ENCODE peak calls at places on chromosomes 5 and 9, in five cellular contexts. D is T-helper 17 cell; T is activated effector memory CD4-positive, alpha-beta T cell treated with Interleukin-2 at 50 U/mL for 16 hours; K is stimulated activated CD4-positive, alpha-beta T cell treated with anti-CD3 and anti-CD28 coated beads, Interleukin-12 subunit alpha, Interleukin-12 subunit beta, amount 100 ng/mL, for 4 hours; U is fibroblast of pulmonary artery. B is an unnamed sample.

GRCh38 chr5:610744-611730 is 1.1 kb upstream of the CEP72 start:
- DNase-seq in K (no peak), T (no peak), U (no peak), D (no peak), B (no peak)

GRCh38 chr9:137044502-137045177 is 1.3 kb downstream of the NPDC1 start:
- DNase-seq in T (no peak), K (no peak), U (no peak), D (no peak), B (no peak)

GRCh38 chr5:106093149-106093548 is 1577.6 kb downstream of the EFNA5 start:
- DNase-seq in K (no peak), T (no peak), D (no peak), U (no peak), B (no peak)

GRCh38 chr9:135275163-135275925 is 187.9 kb downstream of the OLFM1 start:
- DNase-seq in U (no peak), D (no peak), T (no peak), K (no peak), B (no peak)

GRCh38 chr9:11086561-11086960 is 473.8 kb upstream of the PTPRD start:
- DNase-seq in T (no peak), U (peak), K (no peak), D (no peak), B (no peak)

GRCh38 chr9:28538132-28538531 is 964.9 kb upstream of the C9orf72 start:
- DNase-seq in T (no peak), U (no peak), K (no peak), D (no peak), B (no peak)

GRCh38 chr5:151651997-151652645 is 34.6 kb downstream of the SPARC start:
- DNase-seq in U (peak), K (peak), D (peak), T (peak), B (peak)

GRCh38 chr5:25357605-25358004 is 712.8 kb upstream of the CDH10 start:
- DNase-seq in D (no peak), T (no peak), U (no peak), K (no peak), B (no peak)

GRCh38 chr5:166865206-166865605 is 1426.2 kb upstream of the WWC1 start:
- DNase-seq in D (no peak), U (no peak), K (no peak), T (no peak), B (no peak)

GRCh38 chr5:150847334-150847695 is 994 bp downstream of the IRGM start:
- DNase-seq in U (no peak), T (no peak), D (no peak), K (no peak), B (no peak)

GRCh38 chr9:126154869-126155268 is 171.8 kb upstream of the MVB12B start:
- DNase-seq in D (no peak), U (no peak), T (no peak), K (no peak), B (no peak)

GRCh38 chr5:43412151-43412550 is at the start of gene CCL28:
- DNase-seq in T (no peak), K (no peak), U (no peak), D (no peak), B (no peak)

GRCh38 chr9:91886433-91887031 is 63.5 kb downstream of the ROR2 start:
- DNase-seq in U (no peak), K (no peak), T (no peak), D (no peak), B (no peak)

GRCh38 chr5:14105717-14106435 is 37.3 kb upstream of the TRIO start:
- DNase-seq in T (no peak), U (peak), K (no peak), D (no peak), B (peak)

GRCh38 chr5:111707624-111708165 is 49.3 kb downstream of the NREP start:
- DNase-seq in K (no peak), U (no peak), T (no peak), D (no peak), B (no peak)

GRCh38 chr5:77358566-77359205 is 133.4 kb downstream of the WDR41 start:
- DNase-seq in T (no peak), K (no peak), U (peak), D (no peak), B (peak)

B was measured in EL.